ENCODE peak calls at places on chromosomes 11 and 22, in seven cellular contexts. One of them, this sample, is unnamed.

GRCh38 chr11:58977470-58977869 is 38.2 kb downstream of the GLYATL1 start:
- ATAC-seq in HCT116: no peak
- ATAC-seq in GM12878: no peak
- ATAC-seq in K562: no peak
- ATAC-seq in upper lobe of left lung: no peak
- ATAC-seq in HepG2: no peak
- ATAC-seq in Panc1: no peak
- ATAC-seq in this sample: no peak

GRCh38 chr11:134647066-134647746 is 235.2 kb upstream of the B3GAT1 start:
- ATAC-seq in HepG2: no peak
- ATAC-seq in GM12878: no peak
- ATAC-seq in Panc1: no peak
- ATAC-seq in HCT116: peak; percentile 40
- ATAC-seq in upper lobe of left lung: no peak
- ATAC-seq in K562: no peak
- ATAC-seq in this sample: no peak

GRCh38 chr11:78038697-78039313 is 15.7 kb upstream of the KCTD14 start:
- ATAC-seq in upper lobe of left lung: no peak
- ATAC-seq in HCT116: no peak
- ATAC-seq in K562: no peak
- ATAC-seq in GM12878: no peak
- ATAC-seq in Panc1: no peak
- ATAC-seq in HepG2: peak; percentile 82
- ATAC-seq in this sample: no peak

GRCh38 chr11:118046964-118047700 is 29.7 kb upstream of the TMPRSS4 start:
- ATAC-seq in GM12878: peak; percentile 52
- ATAC-seq in HCT116: no peak
- ATAC-seq in Panc1: no peak
- ATAC-seq in K562: peak; percentile 27
- ATAC-seq in HepG2: no peak
- ATAC-seq in upper lobe of left lung: no peak
- ATAC-seq in this sample: no peak

GRCh38 chr11:131688056-131688693 is 317.8 kb downstream of the NTM start:
- ATAC-seq in K562: peak; percentile 91
- ATAC-seq in Panc1: peak; percentile 83
- ATAC-seq in HepG2: peak; percentile 85
- ATAC-seq in upper lobe of left lung: no peak
- ATAC-seq in HCT116: peak; percentile 85
- ATAC-seq in GM12878: peak; percentile 98
- ATAC-seq in this sample: peak; percentile 69

GRCh38 chr11:112962854-112963367 is 1.7 kb downstream of the NCAM1 start:
- ATAC-seq in K562: peak; percentile 26
- ATAC-seq in HepG2: no peak
- ATAC-seq in upper lobe of left lung: no peak
- ATAC-seq in Panc1: no peak
- ATAC-seq in HCT116: no peak
- ATAC-seq in GM12878: no peak
- ATAC-seq in this sample: peak; percentile 87

GRCh38 chr11:12235549-12235944 is 125.2 kb downstream of the MICAL2 start:
- ATAC-seq in K562: peak; percentile 90
- ATAC-seq in Panc1: peak; percentile 73
- ATAC-seq in upper lobe of left lung: no peak
- ATAC-seq in HepG2: peak; percentile 95
- ATAC-seq in GM12878: peak; percentile 37
- ATAC-seq in HCT116: peak; percentile 67
- ATAC-seq in this sample: no peak

GRCh38 chr11:44985721-44986120 is 35.0 kb upstream of the TP53I11 start:
- ATAC-seq in K562: no peak
- ATAC-seq in upper lobe of left lung: no peak
- ATAC-seq in GM12878: no peak
- ATAC-seq in Panc1: no peak
- ATAC-seq in HCT116: no peak
- ATAC-seq in HepG2: no peak
- ATAC-seq in this sample: no peak

GRCh38 chr11:111969344-111969743 is 32.2 kb downstream of the DIXDC1 start:
- ATAC-seq in Panc1: no peak
- ATAC-seq in upper lobe of left lung: no peak
- ATAC-seq in GM12878: no peak
- ATAC-seq in HepG2: no peak
- ATAC-seq in HCT116: no peak
- ATAC-seq in K562: no peak
- ATAC-seq in this sample: no peak

GRCh38 chr22:25475554-25476022 is 88.9 kb upstream of the GRK3 start:
- ATAC-seq in GM12878: peak; percentile 41
- ATAC-seq in upper lobe of left lung: no peak
- ATAC-seq in Panc1: no peak
- ATAC-seq in HCT116: no peak
- ATAC-seq in HepG2: no peak
- ATAC-seq in K562: no peak
- ATAC-seq in this sample: no peak

GRCh38 chr11:64916848-64917662 is at the start of gene ATG2A:
- ATAC-seq in Panc1: peak; percentile 98
- ATAC-seq in upper lobe of left lung: peak; percentile 98
- ATAC-seq in HCT116: peak; percentile 97
- ATAC-seq in HepG2: peak; percentile 95
- ATAC-seq in GM12878: peak; percentile 98
- ATAC-seq in K562: peak; percentile 96
- ATAC-seq in this sample: peak; percentile 99

GRCh38 chr11:69643646-69644045 is 2.7 kb downstream of the CCND1 start:
- ATAC-seq in HepG2: no peak
- ATAC-seq in GM12878: no peak
- ATAC-seq in HCT116: no peak
- ATAC-seq in K562: no peak
- ATAC-seq in Panc1: no peak
- ATAC-seq in upper lobe of left lung: no peak
- ATAC-seq in this sample: no peak

GRCh38 chr11:72807021-72807693 is 7.1 kb upstream of the ATG16L2 start:
- ATAC-seq in upper lobe of left lung: peak; percentile 49
- ATAC-seq in HCT116: no peak
- ATAC-seq in HepG2: peak; percentile 79
- ATAC-seq in K562: no peak
- ATAC-seq in Panc1: no peak
- ATAC-seq in GM12878: no peak
- ATAC-seq in this sample: peak; percentile 37

GRCh38 chr11:34114471-34114870 is 9.0 kb downstream of the NAT10 start:
- ATAC-seq in HCT116: no peak
- ATAC-seq in Panc1: no peak
- ATAC-seq in K562: no peak
- ATAC-seq in GM12878: no peak
- ATAC-seq in HepG2: no peak
- ATAC-seq in upper lobe of left lung: no peak
- ATAC-seq in this sample: no peak

GRCh38 chr11:18321991-18322711 is at the start of the genes GTF2H1 and HPS5:
- ATAC-seq in HepG2: peak; percentile 96
- ATAC-seq in upper lobe of left lung: peak; percentile 98
- ATAC-seq in HCT116: peak; percentile 92
- ATAC-seq in GM12878: peak; percentile 84
- ATAC-seq in Panc1: peak; percentile 95
- ATAC-seq in K562: peak; percentile 86
- ATAC-seq in this sample: peak; percentile 98

GRCh38 chr11:107783121-107783520 is 71.3 kb upstream of the SLN start:
- ATAC-seq in upper lobe of left lung: no peak
- ATAC-seq in K562: no peak
- ATAC-seq in HepG2: no peak
- ATAC-seq in HCT116: no peak
- ATAC-seq in GM12878: no peak
- ATAC-seq in Panc1: no peak
- ATAC-seq in this sample: no peak

GRCh38 chr11:107777094-107777493 is 65.2 kb upstream of the SLN start:
- ATAC-seq in K562: no peak
- ATAC-seq in GM12878: peak; percentile 92
- ATAC-seq in Panc1: no peak
- ATAC-seq in HepG2: no peak
- ATAC-seq in HCT116: no peak
- ATAC-seq in upper lobe of left lung: no peak
- ATAC-seq in this sample: no peak

GRCh38 chr11:107778839-107779517 is 67.1 kb upstream of the SLN start:
- ATAC-seq in HepG2: no peak
- ATAC-seq in GM12878: no peak
- ATAC-seq in K562: peak; percentile 23
- ATAC-seq in HCT116: no peak
- ATAC-seq in upper lobe of left lung: no peak
- ATAC-seq in Panc1: no peak
- ATAC-seq in this sample: no peak

GRCh38 chr11:107780136-107780535 is 68.3 kb upstream of the SLN start:
- ATAC-seq in K562: no peak
- ATAC-seq in HCT116: no peak
- ATAC-seq in Panc1: peak; percentile 61
- ATAC-seq in HepG2: no peak
- ATAC-seq in GM12878: no peak
- ATAC-seq in upper lobe of left lung: no peak
- ATAC-seq in this sample: no peak

GRCh38 chr11:107780775-107781174 is 68.9 kb upstream of the SLN start:
- ATAC-seq in HCT116: peak; percentile 60
- ATAC-seq in upper lobe of left lung: no peak
- ATAC-seq in HepG2: no peak
- ATAC-seq in Panc1: peak; percentile 59
- ATAC-seq in GM12878: peak; percentile 43
- ATAC-seq in K562: peak; percentile 33
- ATAC-seq in this sample: no peak
- TF ChIP-seq CTCF in HCT116: no peak
- TF ChIP-seq CTCF in upper lobe of left lung: no peak
- TF ChIP-seq CTCF in HepG2: no peak
- TF ChIP-seq CTCF in Panc1: no peak
- TF ChIP-seq CTCF in GM12878: no peak
- TF ChIP-seq CTCF in K562: peak; percentile 42
- TF ChIP-seq CTCF in this sample: no peak

GRCh38 chr11:25625094-25625493 is 706.8 kb upstream of the ANO3 start:
- ATAC-seq in Panc1: no peak
- ATAC-seq in upper lobe of left lung: no peak
- ATAC-seq in HCT116: no peak
- ATAC-seq in K562: no peak
- ATAC-seq in GM12878: no peak
- ATAC-seq in HepG2: no peak
- ATAC-seq in this sample: no peak
- TF ChIP-seq POLR2AphosphoS5 in Panc1: no peak
- TF ChIP-seq POLR2AphosphoS5 in upper lobe of left lung: no peak
- TF ChIP-seq POLR2AphosphoS5 in HCT116: no peak
- TF ChIP-seq POLR2AphosphoS5 in K562: no peak
- TF ChIP-seq POLR2AphosphoS5 in GM12878: no peak
- TF ChIP-seq POLR2AphosphoS5 in HepG2: no peak
- TF ChIP-seq POLR2AphosphoS5 in this sample: no peak

GRCh38 chr11:2930705-2931415 is 1.6 kb upstream of the PHLDA2 start:
- ATAC-seq in GM12878: peak; percentile 61
- ATAC-seq in upper lobe of left lung: peak; percentile 90
- ATAC-seq in K562: peak; percentile 71
- ATAC-seq in HCT116: peak; percentile 64
- ATAC-seq in Panc1: peak; percentile 67
- ATAC-seq in HepG2: peak; percentile 70
- ATAC-seq in this sample: peak; percentile 21

GRCh38 chr11:2928605-2929510 is at the start of gene PHLDA2:
- ATAC-seq in Panc1: peak; percentile 22
- ATAC-seq in K562: peak; percentile 76
- ATAC-seq in upper lobe of left lung: no peak
- ATAC-seq in HCT116: peak; percentile 24
- ATAC-seq in GM12878: no peak
- ATAC-seq in HepG2: no peak
- ATAC-seq in this sample: peak; percentile 41

GRCh38 chr11:2929511-2929879 is 275 bp upstream of the PHLDA2 start:
- ATAC-seq in K562: peak; percentile 71
- ATAC-seq in GM12878: peak; percentile 43
- ATAC-seq in Panc1: peak; percentile 65
- ATAC-seq in HepG2: peak; percentile 2
- ATAC-seq in upper lobe of left lung: peak; percentile 40
- ATAC-seq in HCT116: peak; percentile 52
- ATAC-seq in this sample: peak; percentile 66

GRCh38 chr11:2931416-2931746 is 2.2 kb upstream of the PHLDA2 start:
- ATAC-seq in Panc1: no peak
- ATAC-seq in upper lobe of left lung: no peak
- ATAC-seq in GM12878: no peak
- ATAC-seq in HCT116: no peak
- ATAC-seq in K562: no peak
- ATAC-seq in HepG2: no peak
- ATAC-seq in this sample: no peak

DNA sequence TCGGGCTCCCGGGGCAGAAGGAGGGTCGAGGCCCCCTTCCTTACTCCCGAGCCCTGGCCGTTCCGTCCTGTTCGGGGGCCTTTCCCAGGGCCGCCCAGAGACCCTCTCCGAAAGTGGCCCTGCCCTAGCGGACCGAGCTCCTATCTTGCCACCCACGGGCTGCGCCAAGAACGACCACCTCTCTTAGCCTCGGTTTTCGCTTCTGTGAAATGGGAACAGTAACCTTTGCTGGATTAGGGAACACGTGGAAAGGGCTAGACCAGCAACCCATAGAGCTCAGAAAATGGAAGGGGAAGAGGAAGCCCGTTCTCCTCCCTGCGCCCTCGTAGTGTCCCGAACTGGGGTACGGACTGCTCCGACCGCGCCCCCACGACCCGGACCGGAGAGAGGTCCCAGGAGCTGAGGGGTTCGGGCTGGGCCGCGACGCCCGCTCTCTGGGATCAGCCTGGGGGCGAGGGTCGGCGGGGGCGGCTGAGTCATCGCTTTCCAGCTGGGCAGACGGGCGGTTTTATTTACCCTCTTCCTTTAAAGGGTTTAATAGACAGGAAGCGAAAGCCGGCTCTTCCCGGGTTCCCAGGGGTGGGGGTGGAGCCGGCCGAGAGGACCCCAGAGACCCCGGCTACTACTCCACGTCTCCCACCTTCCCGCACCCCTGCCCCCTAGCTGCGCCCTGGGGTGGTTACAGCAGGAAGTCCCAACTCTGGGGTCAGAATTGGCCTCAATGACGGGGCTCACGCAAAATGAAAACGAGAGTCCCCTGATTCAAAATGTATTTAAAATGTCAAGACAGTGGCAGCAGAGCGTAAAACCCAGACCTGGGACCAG is 872 bp upstream of the PHLDA2 start:
- ATAC-seq in K562: peak; percentile 66
- ATAC-seq in HepG2: peak; percentile 13
- ATAC-seq in upper lobe of left lung: peak; percentile 9
- ATAC-seq in Panc1: peak; percentile 23
- ATAC-seq in GM12878: peak; percentile 57
- ATAC-seq in HCT116: peak; percentile 26
- ATAC-seq in this sample: no peak
- TF ChIP-seq CTCF in K562: peak; percentile 57
- TF ChIP-seq CTCF in HepG2: no peak
- TF ChIP-seq CTCF in upper lobe of left lung: no peak
- TF ChIP-seq CTCF in Panc1: peak; percentile 61
- TF ChIP-seq CTCF in GM12878: peak; percentile 49
- TF ChIP-seq CTCF in HCT116: no peak
- TF ChIP-seq CTCF in this sample: no peak

DNA sequence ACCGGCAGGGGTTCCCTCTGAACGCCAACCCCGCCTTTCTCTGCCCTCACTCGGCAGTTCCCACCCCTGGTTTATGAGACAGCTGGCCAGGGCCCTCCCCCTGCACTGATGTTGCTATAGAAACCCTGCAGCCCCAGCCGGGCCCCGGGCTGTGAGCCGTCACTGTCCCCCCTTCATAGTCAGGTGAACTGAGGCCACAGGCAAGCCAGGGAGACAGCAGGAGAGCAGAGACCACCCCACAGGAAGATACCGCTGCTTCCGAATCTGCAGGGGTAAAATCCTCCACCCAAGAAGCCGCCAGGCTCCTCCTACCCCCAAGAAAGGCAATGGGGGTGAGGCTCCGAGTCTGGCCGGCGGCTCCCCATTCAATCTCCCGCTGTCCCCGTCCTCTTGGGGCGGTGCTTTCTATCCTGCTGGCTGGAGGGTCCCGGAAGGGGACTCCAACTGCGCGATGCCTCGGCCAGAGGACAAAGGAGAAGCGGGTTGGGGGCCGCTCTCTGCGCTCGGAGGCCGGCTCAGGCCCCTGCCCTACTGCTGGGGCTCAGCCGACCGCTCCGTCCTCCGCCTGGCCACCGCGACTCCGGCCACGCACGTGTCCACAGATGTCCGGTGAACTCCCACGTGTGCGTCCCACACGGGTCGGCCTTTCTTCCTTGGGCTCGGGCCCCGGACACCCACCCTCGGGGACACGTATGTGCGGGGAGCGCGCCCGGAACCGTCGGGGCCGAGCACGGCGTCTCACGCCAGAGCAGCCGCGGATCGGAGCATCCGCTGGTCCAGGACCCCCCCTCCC is 585 bp downstream of the SLC25A22 start:
- ATAC-seq in HepG2: peak; percentile 61
- ATAC-seq in Panc1: peak; percentile 69
- ATAC-seq in upper lobe of left lung: peak; percentile 41
- ATAC-seq in K562: peak; percentile 71
- ATAC-seq in HCT116: peak; percentile 49
- ATAC-seq in GM12878: peak; percentile 76
- ATAC-seq in this sample: peak; percentile 51
- TF ChIP-seq POLR2AphosphoS5 in HepG2: no peak
- TF ChIP-seq POLR2AphosphoS5 in Panc1: no peak
- TF ChIP-seq POLR2AphosphoS5 in upper lobe of left lung: peak; percentile 18
- TF ChIP-seq POLR2AphosphoS5 in K562: no peak
- TF ChIP-seq POLR2AphosphoS5 in HCT116: peak; percentile 21
- TF ChIP-seq POLR2AphosphoS5 in GM12878: peak; percentile 42
- TF ChIP-seq POLR2AphosphoS5 in this sample: no peak